ENCODE peak calls at places on chromosomes 5 and 9, in nine cellular contexts. W, K, S, Z, M, J, A, B and X are unnamed samples.

GRCh38 chr9:98634680-98635079 is 74.1 kb downstream of the GABBR2 start:
- DNase-seq in J (no peak), A (no peak), K (no peak), S (no peak), W (no peak), B (no peak), M (no peak), Z (no peak), X (no peak)

GRCh38 chr5:34667705-34668104 is 11.6 kb downstream of the RAI14 start:
- DNase-seq in S (no peak), Z (no peak), B (no peak), K (no peak), J (no peak), W (no peak), A (no peak), M (no peak), X (no peak)

GRCh38 chr5:149834246-149834855 is 104.2 kb downstream of the PPARGC1B start:
- DNase-seq in A (peak), M (no peak), S (peak), W (peak), Z (no peak), K (peak), B (peak), J (peak), X (peak)

GRCh38 chr5:61933787-61934626 is 372.0 kb upstream of the KIF2A start:
- DNase-seq in W (no peak), Z (no peak), J (peak), A (peak), B (peak), S (peak), M (peak), K (peak), X (peak)

GRCh38 chr5:39176740-39177628 is 42.4 kb downstream of the FYB1 start:
- DNase-seq in J (no peak), S (no peak), W (no peak), K (no peak), M (no peak), A (no peak), B (peak), Z (no peak), X (no peak)

GRCh38 chr5:175800656-175801081 is 70.7 kb upstream of the CPLX2 start:
- DNase-seq in W (no peak), Z (no peak), K (no peak), M (no peak), S (no peak), J (peak), A (peak), B (no peak), X (peak)

GRCh38 chr9:92724528-92725265 is 39.9 kb downstream of the BICD2 start:
- DNase-seq in S (peak), J (no peak), M (no peak), A (no peak), W (no peak), Z (no peak), B (no peak), K (no peak), X (no peak)

GRCh38 chr5:170434953-170435605 is 45.9 kb upstream of the KCNMB1 start:
- DNase-seq in W (no peak), K (peak), J (peak), Z (peak), B (peak), A (peak), S (peak), M (no peak), X (peak)

GRCh38 chr5:142753114-142753764 is 16.9 kb upstream of the ARHGAP26 start:
- DNase-seq in W (no peak), M (no peak), J (no peak), B (no peak), A (peak), Z (no peak), K (peak), S (peak), X (peak)

GRCh38 chr9:85377751-85378289 is 363.9 kb downstream of the AGTPBP1 start:
- DNase-seq in S (no peak), W (no peak), J (no peak), M (no peak), B (no peak), Z (no peak), K (no peak), A (peak), X (peak)

GRCh38 chr5:14118551-14119320 is 24.4 kb upstream of the TRIO start:
- DNase-seq in Z (no peak), A (no peak), J (no peak), K (peak), S (no peak), M (no peak), W (no peak), B (no peak), X (no peak)

GRCh38 chr9:6715755-6716643 is 41.8 kb upstream of the KDM4C start:
- DNase-seq in S (peak), Z (peak), W (no peak), B (no peak), J (no peak), K (peak), M (no peak), A (no peak), X (no peak)